ENCODE peak calls at places on chromosomes 16 and 17, in seven cellular contexts. Y, I, B, L, X, D and O are unnamed samples.

GRCh38 chr16:23374721-23375120 is 72.6 kb downstream of the SCNN1B start:
- DNase-seq in L (no peak), D (no peak), B (no peak), Y (no peak), X (no peak), I (peak; percentile 58), O (no peak)

GRCh38 chr17:82832411-82832810 is 7.4 kb downstream of the ZNF750 start:
- DNase-seq in L (peak; percentile 24), D (no peak), X (no peak), Y (no peak), I (no peak), B (no peak), O (no peak)

GRCh38 chr16:74990832-74991231 is 5.9 kb upstream of the WDR59 start:
- DNase-seq in B (no peak), X (no peak), Y (no peak), D (no peak), I (no peak), L (no peak), O (no peak)

GRCh38 chr17:75518201-75518600 is 1.9 kb downstream of the TSEN54 start:
- DNase-seq in D (no peak), L (no peak), I (no peak), Y (no peak), B (no peak), X (no peak), O (no peak)

GRCh38 chr17:48445248-48445620 is 15.2 kb upstream of the SKAP1 start:
- DNase-seq in Y (no peak), L (no peak), I (no peak), X (no peak), D (no peak), B (no peak), O (no peak)

GRCh38 chr17:40069751-40070643 is 7.2 kb downstream of the THRA start:
- DNase-seq in L (peak; percentile 57), X (no peak), D (peak; percentile 35), Y (peak; percentile 82), B (peak; percentile 46), I (no peak), O (peak; percentile 21)

GRCh38 chr16:19213885-19214284 is 45.8 kb downstream of the SYT17 start:
- DNase-seq in B (no peak), D (no peak), I (no peak), X (no peak), L (no peak), Y (no peak), O (no peak)

GRCh38 chr17:60525347-60525623 is 757 bp downstream of the APPBP2 start:
- DNase-seq in I (no peak), Y (no peak), B (peak; percentile 4), L (no peak), X (no peak), D (peak; percentile 14), O (peak; percentile 12)

GRCh38 chr17:48998557-48999440 is 1.6 kb downstream of the IGF2BP1 start:
- DNase-seq in D (no peak), B (peak; percentile 59), X (no peak), I (no peak), Y (no peak), L (no peak), O (no peak)

GRCh38 chr17:66123163-66123562 is 68.8 kb downstream of the CEP112 start:
- DNase-seq in B (peak; percentile 38), L (no peak), I (no peak), X (no peak), D (no peak), Y (no peak), O (peak; percentile 52)

GRCh38 chr17:48549909-48550308 is 5.0 kb upstream of the HOXB2 start:
- DNase-seq in X (no peak), D (no peak), I (no peak), Y (no peak), B (peak; percentile 89), L (no peak), O (peak; percentile 66)

GRCh38 chr17:8118769-8119574 is 658 bp upstream of the ALOXE3 start:
- DNase-seq in Y (peak; percentile 90), X (peak; percentile 59), I (peak; percentile 90), B (peak; percentile 80), D (peak; percentile 85), L (peak; percentile 92), O (peak; percentile 57)

GRCh38 chr17:16086957-16087356 is 87.3 kb downstream of the TTC19 start:
- DNase-seq in X (no peak), B (no peak), I (no peak), Y (no peak), D (no peak), L (no peak), O (no peak)

GRCh38 chr17:78787444-78787843 is 5.4 kb upstream of the CYTH1 start:
- DNase-seq in B (no peak), I (no peak), D (no peak), L (no peak), Y (no peak), X (no peak), O (no peak)

GRCh38 chr17:3826191-3826590 is 19.9 kb downstream of the NCBP3 start:
- DNase-seq in X (no peak), I (no peak), Y (no peak), D (no peak), L (no peak), B (peak; percentile 31), O (no peak)

GRCh38 chr17:773467-774319 is 8.4 kb downstream of the GLOD4 start:
- DNase-seq in Y (no peak), D (no peak), X (no peak), I (no peak), B (no peak), L (no peak), O (no peak)

GRCh38 chr17:46044286-46044928 is 45.4 kb downstream of the STH start:
- DNase-seq in I (no peak), D (peak; percentile 71), L (peak; percentile 64), Y (peak; percentile 88), B (peak; percentile 87), X (peak; percentile 82), O (peak; percentile 77)

GRCh38 chr17:63847525-63848249 is 5.2 kb upstream of the SMARCD2 start:
- DNase-seq in B (no peak), X (no peak), Y (no peak), I (no peak), L (no peak), D (no peak), O (no peak)

GRCh38 chr16:78432451-78432850 is 333.0 kb downstream of the WWOX start:
- DNase-seq in I (no peak), L (no peak), B (no peak), D (no peak), Y (no peak), X (no peak), O (no peak)

GRCh38 chr16:78436023-78436422 is 336.6 kb downstream of the WWOX start:
- DNase-seq in B (no peak), I (no peak), Y (no peak), L (no peak), D (no peak), X (no peak), O (no peak)

GRCh38 chr16:78436846-78437245 is 337.4 kb downstream of the WWOX start:
- DNase-seq in Y (no peak), B (no peak), I (no peak), L (no peak), D (no peak), X (no peak), O (no peak)

GRCh38 chr16:78431701-78432100 is 332.2 kb downstream of the WWOX start:
- DNase-seq in B (no peak), I (no peak), Y (no peak), X (no peak), L (no peak), D (no peak), O (no peak)

DNA sequence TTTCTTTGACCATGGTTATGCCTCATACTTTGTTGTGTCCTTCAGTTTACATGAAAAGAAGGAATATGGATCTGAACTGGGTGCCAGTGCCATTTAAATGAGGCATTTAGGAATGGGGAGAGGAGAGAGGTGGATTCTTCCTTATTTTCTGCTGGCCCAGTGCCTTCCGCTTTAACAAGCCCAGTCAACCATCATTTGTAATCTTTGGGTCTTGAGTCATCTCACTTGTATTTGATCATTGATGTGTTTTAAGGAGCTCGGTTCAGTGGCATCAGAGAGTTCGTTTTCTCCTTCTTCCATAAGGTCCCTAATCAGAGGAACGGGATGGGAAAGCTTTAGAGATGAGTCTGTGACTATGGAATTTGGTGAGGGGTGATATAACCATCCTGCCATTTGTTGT is 334.9 kb downstream of the WWOX start:
- DNase-seq in Y (no peak), L (no peak), B (no peak), X (no peak), D (no peak), I (no peak), O (no peak)
- H3K9me3 ChIP-seq in Y (no peaks in the 10 kb centered on the region), L (no peaks in the 10 kb centered on the region), B (peaks cover 17% of the 10 kb centered on the region), X (peaks cover 28% of the 10 kb centered on the region), D (peaks cover 3% of the 10 kb centered on the region), I (no peaks in the 10 kb centered on the region), O (no peaks in the 10 kb centered on the region)

DNA sequence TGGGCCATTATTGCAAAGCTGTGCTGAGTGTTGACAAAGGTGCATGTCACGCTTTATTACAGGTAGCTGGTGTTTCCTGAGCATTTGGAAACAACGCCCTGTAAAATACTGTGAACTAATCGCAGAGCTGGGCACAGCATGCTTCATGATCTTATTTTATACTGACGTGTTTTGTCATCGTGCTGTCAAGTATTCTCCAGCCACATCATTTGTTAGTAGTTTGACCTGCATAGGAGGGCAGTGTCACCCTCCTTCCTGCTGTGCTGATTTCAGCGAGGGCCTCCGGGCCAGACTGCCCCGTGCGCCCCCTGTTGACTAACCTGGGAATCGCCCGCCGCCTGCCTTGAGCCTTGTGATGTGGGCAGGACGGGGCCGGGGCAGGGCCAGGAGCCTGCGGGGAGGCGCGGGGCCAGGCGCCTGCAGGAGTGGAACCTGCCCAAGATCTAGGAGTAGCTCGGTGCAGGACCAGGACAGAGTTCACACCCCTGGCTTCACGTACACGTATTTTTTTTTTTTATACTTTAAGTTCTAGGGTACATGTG is 820.7 kb downstream of the KCNJ18 start:
- DNase-seq in L (no peak), Y (no peak), B (no peak), D (no peak), X (no peak), I (no peak), O (no peak)
- H3K9me3 ChIP-seq in L (no peaks in the 10 kb centered on the region), Y (no peaks in the 10 kb centered on the region), B (peaks cover 22% of the 10 kb centered on the region), D (no peaks in the 10 kb centered on the region), X (peaks cover 50% of the 10 kb centered on the region), I (peaks cover 7% of the 10 kb centered on the region), O (peaks cover 5% of the 10 kb centered on the region)

DNA sequence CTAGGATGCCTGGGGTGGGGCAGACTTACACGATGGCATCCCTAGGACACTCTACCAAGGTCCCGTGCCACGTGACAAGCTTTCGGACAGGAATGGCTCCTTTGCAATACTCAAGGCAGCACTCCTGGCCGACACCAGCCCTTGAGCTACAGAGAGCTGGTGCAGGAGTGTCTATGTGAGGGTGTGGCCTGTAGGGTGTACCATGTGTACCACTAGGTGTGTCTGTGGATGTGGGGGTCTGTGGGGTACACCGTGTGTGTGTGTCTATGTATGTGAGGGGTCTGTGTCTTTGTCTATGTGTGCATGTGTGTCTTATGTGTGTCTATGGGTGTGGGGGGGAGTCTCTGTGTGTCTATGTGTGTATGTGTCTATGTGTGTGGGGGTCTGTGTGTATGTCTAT is 1.9 kb upstream of the TLE7 start:
- DNase-seq in I (no peak), Y (no peak), B (no peak), L (no peak), X (no peak), D (no peak), O (no peak)
- H3K9me3 ChIP-seq in I (peaks cover 78% of the 10 kb centered on the region), Y (no peaks in the 10 kb centered on the region), B (peaks cover 59% of the 10 kb centered on the region), L (peaks cover 17% of the 10 kb centered on the region), X (peaks cover 72% of the 10 kb centered on the region), D (no peaks in the 10 kb centered on the region), O (peaks cover 36% of the 10 kb centered on the region)

DNA sequence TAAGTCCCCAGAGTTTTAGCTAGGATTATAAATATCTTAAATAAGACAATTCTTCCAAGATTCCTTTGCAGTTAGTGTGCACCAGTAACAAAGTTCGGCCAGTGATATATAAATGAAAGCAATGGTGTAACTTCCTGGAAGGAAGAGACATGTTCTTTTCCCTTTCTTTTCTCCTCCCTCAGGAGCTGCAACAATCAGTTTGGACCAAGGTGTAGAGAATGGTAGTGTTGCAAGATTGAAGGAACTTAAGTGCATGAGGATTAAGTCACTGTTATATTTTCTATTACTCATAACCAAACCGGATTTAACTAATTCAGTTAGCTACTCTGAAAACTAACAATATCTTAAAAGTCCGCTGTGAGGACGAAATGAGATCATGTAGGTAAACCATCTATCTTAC is 68.9 kb upstream of the KCNJ16 start:
- DNase-seq in X (no peak), D (no peak), I (no peak), Y (no peak), L (no peak), B (peak; percentile 50), O (no peak)
- H3K9me3 ChIP-seq in X (no peaks in the 10 kb centered on the region), D (no peaks in the 10 kb centered on the region), I (no peaks in the 10 kb centered on the region), Y (no peaks in the 10 kb centered on the region), L (no peaks in the 10 kb centered on the region), B (no peaks in the 10 kb centered on the region), O (no peaks in the 10 kb centered on the region)